ENCODE peak calls at places on chromosome 7, in seven cellular contexts. One of them, this sample, is unnamed.

GRCh38 chr7:148772297-148773089 is 73.8 kb downstream of the CUL1 start:
- DNase-seq in cerebellum: no peak
- DNase-seq in nucleus accumbens: no peak
- DNase-seq in activated CD4-positive, alpha-beta T cell treated with anti-CD3 and anti-CD28 coated beads, Interleukin-2, amount 50 U/mL, for 24 hours: no peak
- DNase-seq in lower lobe of right lung: no peak
- DNase-seq in Karpas-422: no peak
- DNase-seq in bronchial epithelial cell: peak; percentile 98
- DNase-seq in this sample: no peak

GRCh38 chr7:1825877-1826741 is 156.0 kb downstream of the ELFN1 start:
- DNase-seq in Karpas-422: no peak
- DNase-seq in cerebellum: no peak
- DNase-seq in bronchial epithelial cell: no peak
- DNase-seq in nucleus accumbens: no peak
- DNase-seq in lower lobe of right lung: peak; percentile 44
- DNase-seq in activated CD4-positive, alpha-beta T cell treated with anti-CD3 and anti-CD28 coated beads, Interleukin-2, amount 50 U/mL, for 24 hours: no peak
- DNase-seq in this sample: peak; percentile 71

GRCh38 chr7:17640730-17641377 is 299.4 kb downstream of the SNX13 start:
- DNase-seq in Karpas-422: peak; percentile 67
- DNase-seq in activated CD4-positive, alpha-beta T cell treated with anti-CD3 and anti-CD28 coated beads, Interleukin-2, amount 50 U/mL, for 24 hours: no peak
- DNase-seq in bronchial epithelial cell: peak; percentile 47
- DNase-seq in cerebellum: no peak
- DNase-seq in lower lobe of right lung: no peak
- DNase-seq in nucleus accumbens: no peak
- DNase-seq in this sample: no peak

GRCh38 chr7:80428161-80429054 is 83.5 kb downstream of the GNAT3 start:
- DNase-seq in cerebellum: peak; percentile 8
- DNase-seq in nucleus accumbens: no peak
- DNase-seq in activated CD4-positive, alpha-beta T cell treated with anti-CD3 and anti-CD28 coated beads, Interleukin-2, amount 50 U/mL, for 24 hours: no peak
- DNase-seq in bronchial epithelial cell: peak; percentile 69
- DNase-seq in lower lobe of right lung: no peak
- DNase-seq in Karpas-422: peak; percentile 41
- DNase-seq in this sample: no peak

GRCh38 chr7:2821161-2821841 is 22.8 kb downstream of the GNA12 start:
- DNase-seq in lower lobe of right lung: no peak
- DNase-seq in Karpas-422: no peak
- DNase-seq in bronchial epithelial cell: peak; percentile 92
- DNase-seq in activated CD4-positive, alpha-beta T cell treated with anti-CD3 and anti-CD28 coated beads, Interleukin-2, amount 50 U/mL, for 24 hours: no peak
- DNase-seq in cerebellum: no peak
- DNase-seq in nucleus accumbens: no peak
- DNase-seq in this sample: no peak

GRCh38 chr7:1562126-1562525 is 6.1 kb upstream of the TMEM184A start:
- DNase-seq in bronchial epithelial cell: no peak
- DNase-seq in lower lobe of right lung: no peak
- DNase-seq in nucleus accumbens: no peak
- DNase-seq in cerebellum: no peak
- DNase-seq in Karpas-422: no peak
- DNase-seq in activated CD4-positive, alpha-beta T cell treated with anti-CD3 and anti-CD28 coated beads, Interleukin-2, amount 50 U/mL, for 24 hours: no peak
- DNase-seq in this sample: no peak

GRCh38 chr7:14596421-14596820 is 306.1 kb downstream of the DGKB start:
- DNase-seq in bronchial epithelial cell: peak; percentile 63
- DNase-seq in Karpas-422: no peak
- DNase-seq in cerebellum: no peak
- DNase-seq in activated CD4-positive, alpha-beta T cell treated with anti-CD3 and anti-CD28 coated beads, Interleukin-2, amount 50 U/mL, for 24 hours: no peak
- DNase-seq in nucleus accumbens: no peak
- DNase-seq in lower lobe of right lung: no peak
- DNase-seq in this sample: no peak

GRCh38 chr7:134870781-134871180 is 91.3 kb downstream of the CALD1 start:
- DNase-seq in cerebellum: no peak
- DNase-seq in Karpas-422: no peak
- DNase-seq in lower lobe of right lung: no peak
- DNase-seq in bronchial epithelial cell: no peak
- DNase-seq in activated CD4-positive, alpha-beta T cell treated with anti-CD3 and anti-CD28 coated beads, Interleukin-2, amount 50 U/mL, for 24 hours: no peak
- DNase-seq in nucleus accumbens: no peak
- DNase-seq in this sample: no peak

GRCh38 chr7:155451522-155452239 is 6.2 kb upstream of the EN2 start:
- DNase-seq in activated CD4-positive, alpha-beta T cell treated with anti-CD3 and anti-CD28 coated beads, Interleukin-2, amount 50 U/mL, for 24 hours: no peak
- DNase-seq in nucleus accumbens: no peak
- DNase-seq in bronchial epithelial cell: no peak
- DNase-seq in Karpas-422: no peak
- DNase-seq in cerebellum: no peak
- DNase-seq in lower lobe of right lung: peak; percentile 6
- DNase-seq in this sample: no peak

GRCh38 chr7:34191766-34192550 is 286.6 kb downstream of the BMPER start:
- DNase-seq in activated CD4-positive, alpha-beta T cell treated with anti-CD3 and anti-CD28 coated beads, Interleukin-2, amount 50 U/mL, for 24 hours: no peak
- DNase-seq in cerebellum: peak; percentile 65
- DNase-seq in lower lobe of right lung: no peak
- DNase-seq in nucleus accumbens: no peak
- DNase-seq in Karpas-422: no peak
- DNase-seq in bronchial epithelial cell: no peak
- DNase-seq in this sample: no peak

GRCh38 chr7:144738708-144739314 is 97.0 kb downstream of the TPK1 start:
- DNase-seq in cerebellum: peak; percentile 1
- DNase-seq in nucleus accumbens: no peak
- DNase-seq in lower lobe of right lung: no peak
- DNase-seq in bronchial epithelial cell: peak; percentile 36
- DNase-seq in Karpas-422: peak; percentile 65
- DNase-seq in activated CD4-positive, alpha-beta T cell treated with anti-CD3 and anti-CD28 coated beads, Interleukin-2, amount 50 U/mL, for 24 hours: no peak
- DNase-seq in this sample: no peak

GRCh38 chr7:96612034-96612433 is 97.6 kb downstream of the SEM1 start:
- DNase-seq in nucleus accumbens: no peak
- DNase-seq in cerebellum: no peak
- DNase-seq in lower lobe of right lung: no peak
- DNase-seq in activated CD4-positive, alpha-beta T cell treated with anti-CD3 and anti-CD28 coated beads, Interleukin-2, amount 50 U/mL, for 24 hours: no peak
- DNase-seq in Karpas-422: no peak
- DNase-seq in bronchial epithelial cell: peak; percentile 90
- DNase-seq in this sample: no peak

GRCh38 chr7:125526092-125526491 is 596.5 kb upstream of the POT1 start:
- DNase-seq in lower lobe of right lung: no peak
- DNase-seq in cerebellum: no peak
- DNase-seq in bronchial epithelial cell: no peak
- DNase-seq in Karpas-422: no peak
- DNase-seq in nucleus accumbens: no peak
- DNase-seq in activated CD4-positive, alpha-beta T cell treated with anti-CD3 and anti-CD28 coated beads, Interleukin-2, amount 50 U/mL, for 24 hours: no peak
- DNase-seq in this sample: no peak

GRCh38 chr7:69504733-69505132 is 93.5 kb upstream of the AUTS2 start:
- DNase-seq in Karpas-422: no peak
- DNase-seq in cerebellum: no peak
- DNase-seq in bronchial epithelial cell: no peak
- DNase-seq in lower lobe of right lung: no peak
- DNase-seq in nucleus accumbens: no peak
- DNase-seq in activated CD4-positive, alpha-beta T cell treated with anti-CD3 and anti-CD28 coated beads, Interleukin-2, amount 50 U/mL, for 24 hours: no peak
- DNase-seq in this sample: no peak

GRCh38 chr7:94183289-94183749 is 179.2 kb upstream of the BET1 start:
- DNase-seq in activated CD4-positive, alpha-beta T cell treated with anti-CD3 and anti-CD28 coated beads, Interleukin-2, amount 50 U/mL, for 24 hours: no peak
- DNase-seq in lower lobe of right lung: peak; percentile 38
- DNase-seq in cerebellum: no peak
- DNase-seq in Karpas-422: no peak
- DNase-seq in nucleus accumbens: no peak
- DNase-seq in bronchial epithelial cell: peak; percentile 99
- DNase-seq in this sample: no peak

GRCh38 chr7:129969881-129970446 is 17.2 kb upstream of the UBE2H start:
- DNase-seq in activated CD4-positive, alpha-beta T cell treated with anti-CD3 and anti-CD28 coated beads, Interleukin-2, amount 50 U/mL, for 24 hours: no peak
- DNase-seq in bronchial epithelial cell: peak; percentile 99
- DNase-seq in lower lobe of right lung: peak; percentile 6
- DNase-seq in cerebellum: no peak
- DNase-seq in nucleus accumbens: no peak
- DNase-seq in Karpas-422: no peak
- DNase-seq in this sample: no peak

GRCh38 chr7:150737265-150738055 is at the start of gene GIMAP5:
- DNase-seq in lower lobe of right lung: no peak
- DNase-seq in nucleus accumbens: no peak
- DNase-seq in cerebellum: no peak
- DNase-seq in activated CD4-positive, alpha-beta T cell treated with anti-CD3 and anti-CD28 coated beads, Interleukin-2, amount 50 U/mL, for 24 hours: no peak
- DNase-seq in bronchial epithelial cell: no peak
- DNase-seq in Karpas-422: no peak
- DNase-seq in this sample: no peak

GRCh38 chr7:18610331-18610948 is 114.9 kb downstream of the HDAC9 start:
- DNase-seq in lower lobe of right lung: no peak
- DNase-seq in Karpas-422: peak; percentile 76
- DNase-seq in cerebellum: no peak
- DNase-seq in bronchial epithelial cell: peak; percentile 36
- DNase-seq in nucleus accumbens: no peak
- DNase-seq in activated CD4-positive, alpha-beta T cell treated with anti-CD3 and anti-CD28 coated beads, Interleukin-2, amount 50 U/mL, for 24 hours: no peak
- DNase-seq in this sample: no peak

GRCh38 chr7:141378405-141378804 is 172.8 kb upstream of the AGK start:
- DNase-seq in bronchial epithelial cell: no peak
- DNase-seq in cerebellum: no peak
- DNase-seq in activated CD4-positive, alpha-beta T cell treated with anti-CD3 and anti-CD28 coated beads, Interleukin-2, amount 50 U/mL, for 24 hours: no peak
- DNase-seq in Karpas-422: no peak
- DNase-seq in nucleus accumbens: no peak
- DNase-seq in lower lobe of right lung: no peak
- DNase-seq in this sample: no peak

GRCh38 chr7:8052824-8053223 is 84.2 kb downstream of the GLCCI1 start:
- DNase-seq in activated CD4-positive, alpha-beta T cell treated with anti-CD3 and anti-CD28 coated beads, Interleukin-2, amount 50 U/mL, for 24 hours: no peak
- DNase-seq in nucleus accumbens: no peak
- DNase-seq in cerebellum: no peak
- DNase-seq in bronchial epithelial cell: no peak
- DNase-seq in Karpas-422: no peak
- DNase-seq in lower lobe of right lung: no peak
- DNase-seq in this sample: no peak

GRCh38 chr7:2757904-2758672 is 70.1 kb downstream of the AMZ1 start:
- DNase-seq in nucleus accumbens: peak; percentile 48
- DNase-seq in Karpas-422: peak; percentile 26
- DNase-seq in lower lobe of right lung: no peak
- DNase-seq in bronchial epithelial cell: peak; percentile 99
- DNase-seq in activated CD4-positive, alpha-beta T cell treated with anti-CD3 and anti-CD28 coated beads, Interleukin-2, amount 50 U/mL, for 24 hours: peak; percentile 40
- DNase-seq in cerebellum: no peak
- DNase-seq in this sample: no peak

GRCh38 chr7:26348987-26349809 is 57.5 kb downstream of the SNX10 start:
- DNase-seq in nucleus accumbens: no peak
- DNase-seq in bronchial epithelial cell: peak; percentile 77
- DNase-seq in Karpas-422: peak; percentile 63
- DNase-seq in cerebellum: no peak
- DNase-seq in activated CD4-positive, alpha-beta T cell treated with anti-CD3 and anti-CD28 coated beads, Interleukin-2, amount 50 U/mL, for 24 hours: no peak
- DNase-seq in lower lobe of right lung: no peak
- DNase-seq in this sample: no peak

GRCh38 chr7:121084256-121084655 is 95.7 kb downstream of the CPED1 start:
- DNase-seq in Karpas-422: no peak
- DNase-seq in lower lobe of right lung: no peak
- DNase-seq in cerebellum: no peak
- DNase-seq in activated CD4-positive, alpha-beta T cell treated with anti-CD3 and anti-CD28 coated beads, Interleukin-2, amount 50 U/mL, for 24 hours: no peak
- DNase-seq in bronchial epithelial cell: peak; percentile 65
- DNase-seq in nucleus accumbens: no peak
- DNase-seq in this sample: no peak

GRCh38 chr7:220151-220841 is 27.9 kb downstream of the FAM20C start:
- DNase-seq in activated CD4-positive, alpha-beta T cell treated with anti-CD3 and anti-CD28 coated beads, Interleukin-2, amount 50 U/mL, for 24 hours: no peak
- DNase-seq in nucleus accumbens: no peak
- DNase-seq in Karpas-422: no peak
- DNase-seq in lower lobe of right lung: no peak
- DNase-seq in bronchial epithelial cell: peak; percentile 17
- DNase-seq in cerebellum: no peak
- DNase-seq in this sample: peak; percentile 26

GRCh38 chr7:148209643-148210042 is 380.9 kb upstream of the C7orf33 start:
- DNase-seq in activated CD4-positive, alpha-beta T cell treated with anti-CD3 and anti-CD28 coated beads, Interleukin-2, amount 50 U/mL, for 24 hours: no peak
- DNase-seq in lower lobe of right lung: no peak
- DNase-seq in cerebellum: no peak
- DNase-seq in nucleus accumbens: no peak
- DNase-seq in Karpas-422: no peak
- DNase-seq in bronchial epithelial cell: no peak
- DNase-seq in this sample: no peak

GRCh38 chr7:103003004-103003403 is 71.6 kb downstream of the FBXL13 start:
- DNase-seq in bronchial epithelial cell: no peak
- DNase-seq in lower lobe of right lung: no peak
- DNase-seq in nucleus accumbens: no peak
- DNase-seq in cerebellum: no peak
- DNase-seq in activated CD4-positive, alpha-beta T cell treated with anti-CD3 and anti-CD28 coated beads, Interleukin-2, amount 50 U/mL, for 24 hours: no peak
- DNase-seq in Karpas-422: no peak
- DNase-seq in this sample: no peak

GRCh38 chr7:38070718-38071117 is 107.3 kb upstream of the STARD3NL start:
- DNase-seq in lower lobe of right lung: no peak
- DNase-seq in bronchial epithelial cell: peak; percentile 21
- DNase-seq in Karpas-422: no peak
- DNase-seq in activated CD4-positive, alpha-beta T cell treated with anti-CD3 and anti-CD28 coated beads, Interleukin-2, amount 50 U/mL, for 24 hours: no peak
- DNase-seq in nucleus accumbens: no peak
- DNase-seq in cerebellum: peak; percentile 15
- DNase-seq in this sample: no peak

GRCh38 chr7:26397786-26398435 is 106.2 kb downstream of the SNX10 start:
- DNase-seq in lower lobe of right lung: no peak
- DNase-seq in Karpas-422: peak; percentile 51
- DNase-seq in bronchial epithelial cell: no peak
- DNase-seq in cerebellum: peak; percentile 53
- DNase-seq in nucleus accumbens: no peak
- DNase-seq in activated CD4-positive, alpha-beta T cell treated with anti-CD3 and anti-CD28 coated beads, Interleukin-2, amount 50 U/mL, for 24 hours: peak; percentile 1
- DNase-seq in this sample: peak; percentile 72

GRCh38 chr7:54253036-54253373 is 289.2 kb upstream of the VSTM2A start:
- DNase-seq in cerebellum: no peak
- DNase-seq in activated CD4-positive, alpha-beta T cell treated with anti-CD3 and anti-CD28 coated beads, Interleukin-2, amount 50 U/mL, for 24 hours: no peak
- DNase-seq in lower lobe of right lung: no peak
- DNase-seq in Karpas-422: no peak
- DNase-seq in bronchial epithelial cell: no peak
- DNase-seq in nucleus accumbens: no peak
- DNase-seq in this sample: no peak